ENCODE peak calls at places on chromosomes 1 and 21, in four cellular contexts. F, O, N and L are unnamed samples.

GRCh38 chr1:207336559-207337467 is 15.3 kb downstream of the CD55 start:
- DNase-seq in N (no peak), O (peak), F (peak), L (no peak)

GRCh38 chr1:16053781-16054502 is 10.4 kb downstream of the CLCNKB start:
- DNase-seq in F (no peak), N (peak), O (no peak), L (no peak)

GRCh38 chr21:44071359-44072104 is 35.7 kb upstream of the PWP2 start:
- DNase-seq in F (no peak), O (no peak), N (no peak), L (no peak)

GRCh38 chr1:5220421-5220820 is 566.0 kb downstream of the AJAP1 start:
- DNase-seq in O (no peak), F (no peak), N (no peak), L (no peak)

GRCh38 chr21:42495765-42496119 is 282 bp downstream of the RSPH1 start:
- DNase-seq in O (no peak), N (no peak), F (no peak), L (no peak)

GRCh38 chr1:53735681-53736080 is 3.3 kb downstream of the GLIS1 start:
- DNase-seq in F (no peak), N (no peak), O (no peak), L (no peak)

GRCh38 chr1:53706356-53706755 is 32.6 kb downstream of the GLIS1 start:
- DNase-seq in F (no peak), N (no peak), O (no peak), L (no peak)

GRCh38 chr1:47423872-47424271 is 7.8 kb downstream of the FOXE3 start:
- DNase-seq in O (no peak), F (no peak), N (no peak), L (no peak)

GRCh38 chr1:23198373-23198772 is 18.9 kb downstream of the HTR1D start:
- DNase-seq in O (no peak), F (no peak), N (no peak), L (no peak)

GRCh38 chr1:224425279-224425884 is 9.2 kb downstream of the WDR26 start:
- DNase-seq in O (no peak), F (no peak), N (no peak), L (no peak)

GRCh38 chr1:150576794-150577556 is 2.4 kb downstream of the MCL1 start:
- DNase-seq in F (no peak), O (peak), N (peak), L (no peak)

GRCh38 chr1:44407430-44408180 is 2.5 kb downstream of the RNF220 start:
- DNase-seq in F (no peak), N (no peak), O (no peak), L (peak)
- TF ChIP-seq NR2C2 in F (no peak), N (no peak), O (no peak), L (no peak)

GRCh38 chr1:67228791-67229190 is 62.5 kb downstream of the IL23R start:
- DNase-seq in F (no peak), O (no peak), N (no peak), L (no peak)

GRCh38 chr1:67226688-67227087 is 60.4 kb downstream of the IL23R start:
- DNase-seq in F (no peak), O (no peak), N (no peak), L (no peak)

GRCh38 chr1:67236277-67236676 is 70.0 kb downstream of the IL23R start:
- DNase-seq in O (no peak), N (no peak), F (no peak), L (no peak)

GRCh38 chr1:67227196-67227595 is 60.9 kb downstream of the IL23R start:
- DNase-seq in F (no peak), O (no peak), N (no peak), L (no peak)

DNA sequence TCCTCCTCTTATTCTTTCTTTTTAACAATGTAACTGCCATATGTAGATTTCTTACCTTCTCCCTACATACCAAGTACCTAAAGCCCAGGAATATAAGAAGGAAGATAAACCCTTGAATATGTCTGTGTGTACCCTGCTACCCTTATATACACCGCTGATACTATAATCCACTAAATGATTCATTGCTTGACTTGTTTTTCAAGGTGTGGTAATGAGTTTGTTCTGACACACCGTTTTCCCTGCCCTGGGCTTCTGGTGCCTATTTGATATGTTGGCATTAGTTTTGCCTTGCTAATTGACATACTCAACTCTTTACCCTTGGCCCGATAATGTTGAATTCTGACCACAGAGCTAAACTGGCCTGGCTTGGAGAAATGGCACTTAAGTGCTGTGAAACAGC is 64.3 kb downstream of the IL23R start:
- DNase-seq in O (no peak), N (no peak), F (no peak), L (no peak)
- TF ChIP-seq MAX in O (no peak), N (no peak), F (no peak), L (no peak)

GRCh38 chr1:59453297-59453970 is 156.5 kb downstream of the FGGY start:
- DNase-seq in N (no peak), F (no peak), O (no peak), L (no peak)
- TF ChIP-seq NR2C2 in N (no peak), F (no peak), O (no peak), L (no peak)

GRCh38 chr1:227899141-227899819 is 48.5 kb downstream of the WNT9A start:
- DNase-seq in F (no peak), O (no peak), N (no peak), L (no peak)
- TF ChIP-seq MAX in F (no peak), O (no peak), N (no peak), L (no peak)

DNA sequence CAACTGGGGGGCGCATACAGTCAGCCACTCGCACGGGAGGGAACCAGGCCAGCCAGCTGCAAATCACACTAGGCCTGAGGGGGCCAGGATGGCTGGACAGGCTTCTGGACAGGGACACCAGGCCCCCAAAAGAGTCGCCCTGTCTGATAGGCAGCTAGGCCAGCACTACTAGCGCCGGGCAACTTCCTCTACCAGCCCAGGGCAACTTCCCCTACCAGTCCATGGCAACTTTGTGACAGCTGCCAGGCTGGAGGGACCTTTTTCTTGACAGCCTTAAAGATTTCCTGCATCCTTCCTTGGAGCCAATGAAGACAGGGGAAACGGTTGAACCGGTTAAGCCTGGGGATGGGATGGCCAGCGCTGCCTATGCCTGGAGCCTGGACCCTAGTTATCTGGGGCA is 5.1 kb downstream of the IFFO2 start:
- DNase-seq in F (no peak), N (no peak), O (no peak), L (no peak)
- TF ChIP-seq NR2C2 in F (no peak), N (no peak), O (no peak), L (no peak)

DNA sequence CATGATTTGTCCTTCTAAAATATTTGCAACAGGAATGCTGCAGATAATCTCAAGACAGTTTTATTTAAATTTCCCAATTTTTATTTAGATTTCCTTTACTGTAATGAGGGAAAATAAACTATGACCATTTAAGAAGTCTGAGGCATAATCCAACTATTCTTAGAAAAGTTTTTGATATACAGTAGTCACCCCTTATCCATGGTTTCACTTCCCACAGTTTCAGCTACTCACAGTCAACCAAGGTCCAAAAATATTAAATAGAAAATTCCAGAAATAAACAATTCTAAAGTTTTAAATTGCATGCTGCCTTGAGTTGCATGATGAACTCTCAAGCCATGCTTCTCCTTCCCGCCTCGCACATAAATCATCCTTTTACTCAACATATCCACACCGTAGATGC is 33.3 kb downstream of the TOR3A start:
- DNase-seq in N (no peak), O (no peak), F (no peak), L (no peak)
- TF ChIP-seq MAX in N (no peak), O (no peak), F (no peak), L (no peak)

GRCh38 chr21:36188081-36188681 is 31.6 kb downstream of the DOP1B start:
- DNase-seq in F (no peak), N (no peak), O (peak), L (no peak)
- TF ChIP-seq NR2C2 in F (no peak), N (no peak), O (no peak), L (no peak)

GRCh38 chr1:191305370-191305769 is 827.7 kb upstream of the BRINP3 start:
- DNase-seq in F (no peak), O (no peak), N (no peak), L (no peak)
- TF ChIP-seq MAX in F (no peak), O (no peak), N (no peak), L (no peak)